ENCODE peak calls at places on chromosome 7, in four cellular contexts. U is heart right ventricle, N is K562, S is AG04450. F is an unnamed sample.
A peak's percentile ranks its signal among the peaks of the same experiment; 100 is the strongest.

GRCh38 chr7:95180-95862 is 97.0 kb upstream of the FAM20C start:
- DNase-seq in U (no peak), N (no peak), S (peak; percentile 23), F (no peak)

GRCh38 chr7:158017226-158018060 is 570.2 kb downstream of the PTPRN2 start:
- DNase-seq in U (no peak), N (no peak), S (no peak), F (no peak)

GRCh38 chr7:95950698-95951097 is 178.3 kb downstream of the DYNC1I1 start:
- DNase-seq in U (no peak), N (no peak), S (no peak), F (no peak)

GRCh38 chr7:103142494-103142893 is 6.4 kb downstream of the NAPEPLD start:
- DNase-seq in U (no peak), N (no peak), S (no peak), F (no peak)

GRCh38 chr7:21566094-21566493 is 23.3 kb downstream of the DNAH11 start:
- DNase-seq in U (no peak), N (no peak), S (no peak), F (no peak)

GRCh38 chr7:410395-410910 is 109.2 kb downstream of the PDGFA start:
- DNase-seq in U (no peak), N (no peak), S (no peak), F (no peak)

GRCh38 chr7:129719980-129720732 is 108.6 kb downstream of the NRF1 start:
- DNase-seq in U (no peak), N (peak; percentile 82), S (no peak), F (no peak)

GRCh38 chr7:16616122-16616521 is 29.4 kb downstream of the ANKMY2 start:
- DNase-seq in U (no peak), N (no peak), S (no peak), F (no peak)

GRCh38 chr7:79781716-79782115 is 328.2 kb upstream of the MAGI2 start:
- DNase-seq in U (no peak), N (no peak), S (no peak), F (no peak)

GRCh38 chr7:84139986-84140729 is 54.4 kb downstream of the SEMA3A start:
- DNase-seq in U (no peak), N (no peak), S (no peak), F (no peak)

GRCh38 chr7:31055501-31055900 is 3.4 kb downstream of the ADCYAP1R1 start:
- DNase-seq in U (no peak), N (no peak), S (no peak), F (no peak)

GRCh38 chr7:45157653-45158401 is at the start of gene RAMP3:
- DNase-seq in U (peak; percentile 43), N (no peak), S (no peak), F (no peak)

GRCh38 chr7:142855756-142856564 is 1.1 kb downstream of the EPHB6 start:
- DNase-seq in U (peak; percentile 67), N (no peak), S (no peak), F (peak; percentile 24)

DNA sequence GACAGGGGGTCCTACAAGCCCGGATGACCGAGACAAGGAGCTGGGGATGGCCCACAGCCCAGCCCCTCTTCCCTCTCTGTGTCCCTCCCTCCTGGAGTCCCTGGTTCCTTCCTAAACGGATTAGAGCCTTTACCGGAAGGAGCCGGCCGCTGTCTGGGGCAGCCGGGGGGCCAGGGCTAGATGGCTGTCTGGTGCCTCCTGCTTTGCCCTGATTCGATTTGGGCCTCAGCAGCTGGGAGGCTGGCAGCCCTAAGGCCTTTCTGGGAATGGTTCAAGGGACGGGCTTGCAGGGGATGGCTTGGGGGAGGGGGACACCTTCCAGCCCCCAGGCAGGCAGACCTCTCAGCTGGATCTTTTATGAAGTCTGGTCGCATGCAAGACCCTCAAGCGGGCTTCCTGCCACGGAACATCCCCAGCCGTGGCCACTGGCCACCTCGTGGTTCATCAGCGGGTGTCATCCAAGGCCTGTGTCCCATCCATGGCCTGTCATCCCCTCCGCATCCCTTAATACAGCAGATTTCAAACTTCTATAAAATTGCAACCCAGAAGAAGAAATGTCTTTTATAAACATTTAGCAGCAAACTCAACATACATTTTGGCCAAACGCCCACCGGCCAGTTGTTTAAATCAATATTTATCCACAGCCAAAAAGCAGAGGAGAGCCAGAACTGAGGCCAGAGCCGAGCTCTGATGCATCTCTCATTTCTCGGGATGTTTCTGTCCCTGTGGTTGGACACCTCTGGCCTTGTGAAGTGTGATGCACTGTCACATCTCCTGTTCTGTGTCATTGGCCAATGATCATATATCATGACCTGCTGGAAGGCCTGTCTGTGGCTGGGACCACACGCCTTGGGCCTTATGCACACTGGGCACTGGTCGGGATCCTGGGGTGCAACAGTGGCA is 52.0 kb downstream of the GTF2IRD1 start:
- DNase-seq in U (no peak), N (no peak), S (peak; percentile 49), F (no peak)
- H3K27ac ChIP-seq in U (no peak overlapping the region), N (no peak overlapping the region), S (peak overlapping the region; percentile 61), F (no peak overlapping the region)

DNA sequence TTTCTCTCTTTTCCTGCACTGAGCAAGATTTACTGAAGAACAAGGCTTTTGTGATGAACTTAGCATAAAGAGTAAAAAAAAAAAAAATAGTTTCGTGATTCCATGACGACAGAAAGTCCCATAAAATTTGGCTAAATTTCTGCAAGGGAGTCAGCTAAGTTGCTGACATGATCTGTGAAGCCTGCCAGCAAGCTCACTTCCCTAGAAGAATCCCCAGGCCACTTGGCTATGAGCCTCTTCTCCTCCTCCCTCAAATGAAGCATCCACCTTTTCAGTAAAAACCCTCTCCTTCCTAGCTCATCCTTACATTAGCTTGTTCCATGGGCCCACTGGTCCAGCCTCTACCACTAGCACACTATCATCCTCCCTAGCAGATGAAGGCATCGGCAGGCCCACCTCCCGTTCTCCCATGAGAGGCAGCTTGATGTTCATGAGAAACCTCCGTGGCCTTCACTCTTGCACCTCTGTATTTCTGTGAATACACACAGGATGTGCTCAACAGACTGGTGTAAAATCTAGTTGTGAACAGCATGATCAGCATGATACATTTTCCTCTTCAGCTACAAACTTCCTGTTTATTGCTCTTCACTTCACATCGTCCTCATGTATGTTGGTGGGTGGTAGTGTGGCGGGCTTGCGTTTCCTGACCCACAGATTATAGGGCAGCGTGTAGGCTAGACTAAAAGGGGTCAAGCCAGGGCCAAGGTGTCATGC is 30.9 kb downstream of the GIMAP8 start:
- DNase-seq in U (no peak), N (no peak), S (no peak), F (no peak)
- H3K27ac ChIP-seq in U (peak overlapping the region; percentile 39), N (no peak overlapping the region), S (no peak overlapping the region), F (peak overlapping the region; percentile 15)

GRCh38 chr7:87645446-87645845 is 17.2 kb downstream of the RUNDC3B start:
- DNase-seq in U (no peak), N (no peak), S (no peak), F (no peak)
- H3K27ac ChIP-seq in U (no peak overlapping the region), N (no peak overlapping the region), S (no peak overlapping the region), F (no peak overlapping the region)

GRCh38 chr7:69177941-69178494 is 420.3 kb upstream of the AUTS2 start:
- DNase-seq in U (no peak), N (no peak), S (no peak), F (no peak)

GRCh38 chr7:69173341-69173740 is 424.9 kb upstream of the AUTS2 start:
- DNase-seq in U (no peak), N (no peak), S (no peak), F (no peak)

GRCh38 chr7:69180662-69181061 is 417.6 kb upstream of the AUTS2 start:
- DNase-seq in U (no peak), N (no peak), S (no peak), F (no peak)

GRCh38 chr7:69172357-69173098 is 425.7 kb upstream of the AUTS2 start:
- DNase-seq in U (no peak), N (no peak), S (no peak), F (no peak)

DNA sequence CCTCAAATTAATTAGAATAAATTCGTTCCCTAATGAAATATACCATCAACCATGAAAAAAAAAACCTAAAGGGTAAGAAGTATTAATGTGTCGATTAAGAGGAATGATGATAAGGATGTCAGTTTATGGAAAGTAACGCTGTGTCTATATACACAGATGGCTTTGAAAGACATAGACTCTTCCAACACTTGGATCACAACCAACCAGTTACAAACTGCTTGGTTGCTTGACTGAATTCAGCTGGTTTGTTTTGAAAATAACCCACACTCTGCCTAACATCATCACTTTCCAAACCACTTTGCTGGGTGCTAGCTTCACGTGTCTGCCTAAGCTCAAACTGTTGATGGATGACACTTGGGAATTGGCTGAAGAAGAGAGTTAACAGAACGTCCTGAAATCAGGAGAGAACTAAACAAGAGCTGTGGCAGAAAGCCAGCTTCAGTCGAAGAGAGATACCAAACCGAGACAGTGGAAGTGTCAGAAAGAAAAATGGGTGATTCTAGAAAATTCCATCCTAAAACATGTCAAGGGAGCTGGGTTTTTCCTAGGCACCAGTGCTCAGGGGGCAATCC is 420.9 kb upstream of the AUTS2 start:
- DNase-seq in U (no peak), N (no peak), S (no peak), F (no peak)
- H3K27ac ChIP-seq in U (no peak overlapping the region), N (no peak overlapping the region), S (no peak overlapping the region), F (no peak overlapping the region)

DNA sequence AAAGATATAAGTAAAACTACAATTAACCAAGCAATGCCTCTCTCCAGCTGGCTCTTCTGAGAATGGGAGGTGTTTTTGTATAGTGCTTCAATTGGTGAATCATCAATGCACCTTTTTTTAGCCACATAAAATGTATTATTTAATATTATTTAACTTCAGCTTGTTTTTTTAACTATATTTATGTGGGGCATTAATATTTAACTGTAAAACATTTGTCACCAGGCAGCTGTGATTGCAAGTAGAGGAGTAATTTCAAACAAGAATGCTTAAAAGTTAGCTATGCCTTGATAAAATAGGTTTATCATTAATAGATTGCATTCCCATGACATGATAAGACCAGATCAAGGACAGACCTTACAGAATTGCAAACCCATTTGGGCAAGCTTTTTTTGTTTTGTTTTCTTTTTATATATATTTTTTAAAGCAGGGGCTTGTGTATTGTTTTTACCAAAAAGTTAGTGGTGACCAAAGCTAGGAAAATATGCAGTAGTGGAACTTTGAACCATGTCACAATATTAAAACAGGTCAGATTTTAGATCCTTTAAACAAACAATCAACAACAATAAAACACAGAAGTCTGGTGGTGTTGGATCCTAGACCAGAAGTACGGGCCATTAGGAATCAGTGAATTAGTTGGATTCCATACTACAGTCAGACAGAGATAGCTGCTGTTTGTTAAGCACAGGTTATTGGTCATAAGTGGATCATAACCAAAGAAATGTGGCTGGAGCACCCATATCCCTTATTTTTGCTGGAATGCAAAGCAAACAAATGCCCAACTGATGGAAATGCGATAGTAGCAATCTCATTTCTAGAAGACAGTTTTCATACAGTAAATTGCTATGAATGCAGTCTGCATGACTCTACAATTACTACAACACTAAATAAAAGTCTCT is 2.9 kb downstream of the CAV2 start:
- DNase-seq in U (no peak), N (no peak), S (no peak), F (no peak)
- H3K27ac ChIP-seq in U (peak overlapping the region; percentile 100), N (peak overlapping the region; percentile 73), S (no peak overlapping the region), F (no peak overlapping the region)

GRCh38 chr7:64628192-64628591 is 37.7 kb upstream of the ZNF107 start:
- DNase-seq in U (no peak), N (no peak), S (no peak), F (no peak)

GRCh38 chr7:64626557-64626956 is 39.4 kb upstream of the ZNF107 start:
- DNase-seq in U (no peak), N (no peak), S (no peak), F (no peak)

GRCh38 chr7:64628721-64629120 is 37.2 kb upstream of the ZNF107 start:
- DNase-seq in U (no peak), N (no peak), S (no peak), F (no peak)

GRCh38 chr7:64625114-64626082 is 40.5 kb upstream of the ZNF107 start:
- DNase-seq in U (no peak), N (peak; percentile 53), S (no peak), F (no peak)

DNA sequence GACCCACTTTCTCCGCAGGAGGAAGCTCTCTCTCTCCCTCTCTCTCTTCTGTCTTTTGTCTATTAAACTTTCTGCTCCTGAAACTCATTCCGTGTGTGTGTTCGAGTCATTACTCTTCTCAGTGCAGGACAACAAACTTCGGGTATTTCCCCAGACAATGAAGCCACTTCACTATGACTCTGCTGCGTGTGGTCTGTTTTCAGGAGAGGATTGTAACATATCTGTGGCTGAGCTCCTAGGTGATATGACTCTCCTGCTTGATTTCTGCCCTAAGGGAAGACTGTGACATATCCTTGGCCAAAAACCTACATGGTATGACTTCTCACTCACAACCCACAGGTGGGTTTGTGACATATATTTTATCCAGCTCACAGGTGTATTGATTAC is 39.9 kb upstream of the ZNF107 start:
- DNase-seq in U (no peak), N (no peak), S (no peak), F (no peak)
- H3K27ac ChIP-seq in U (no peak overlapping the region), N (no peak overlapping the region), S (no peak overlapping the region), F (no peak overlapping the region)